ENCODE peak calls at places on chromosome 9, in ten cellular contexts. S is K562, Z is heart left ventricle, T is right cardiac atrium, A is GM23338, U is iPS DF 6.9, E is heart right ventricle, W is hepatocyte, C is neuronal stem cell, N is brain microvascular endothelial cell. Y is an unnamed sample.

GRCh38 chr9:131330814-131331600 is 41.5 kb downstream of the PLPP7 start:
- DNase-seq in S (peak; percentile 97), Z (no peak), T (peak; percentile 87), A (peak; percentile 85), U (peak; percentile 47), E (peak; percentile 60), W (no peak), C (peak; percentile 63), N (no peak), Y (no peak)

GRCh38 chr9:68974431-68974830 is 39.5 kb downstream of the PRKACG start:
- DNase-seq in S (no peak), Z (no peak), T (no peak), A (no peak), U (no peak), E (no peak), W (no peak), C (no peak), N (no peak), Y (no peak)

GRCh38 chr9:89686134-89686533 is 81.3 kb downstream of the GADD45G start:
- DNase-seq in S (no peak), Z (no peak), T (no peak), A (no peak), U (no peak), E (no peak), W (peak; percentile 54), C (no peak), N (no peak), Y (peak; percentile 74)

GRCh38 chr9:135356796-135357195 is 122.8 kb upstream of the PPP1R26 start:
- DNase-seq in S (no peak), Z (no peak), T (peak; percentile 48), A (no peak), U (no peak), E (no peak), W (no peak), C (no peak), N (no peak), Y (no peak)

GRCh38 chr9:83959061-83959460 is 21.0 kb downstream of the HNRNPK start:
- DNase-seq in S (no peak), Z (no peak), T (no peak), A (peak; percentile 34), U (no peak), E (no peak), W (peak; percentile 34), C (no peak), N (peak; percentile 44), Y (no peak)

GRCh38 chr9:126514037-126514821 is 99.5 kb upstream of the LMX1B start:
- DNase-seq in S (peak; percentile 98), Z (peak; percentile 73), T (peak; percentile 94), A (peak; percentile 87), U (no peak), E (peak; percentile 54), W (peak; percentile 78), C (peak; percentile 69), N (peak; percentile 11), Y (peak; percentile 74)

GRCh38 chr9:137336735-137337134 is 34.7 kb upstream of the NRARP start:
- DNase-seq in S (no peak), Z (no peak), T (no peak), A (no peak), U (no peak), E (no peak), W (no peak), C (no peak), N (no peak), Y (no peak)

GRCh38 chr9:34589656-34590375 is at the start of gene CNTFR:
- DNase-seq in S (peak; percentile 63), Z (no peak), T (peak; percentile 90), A (peak; percentile 79), U (no peak), E (no peak), W (peak; percentile 69), C (no peak), N (no peak), Y (peak; percentile 76)

GRCh38 chr9:37284631-37285030 is 137.9 kb upstream of the GRHPR start:
- DNase-seq in S (no peak), Z (no peak), T (no peak), A (no peak), U (no peak), E (no peak), W (no peak), C (no peak), N (no peak), Y (no peak)

GRCh38 chr9:69785757-69786156 is 25.9 kb upstream of the PTAR1 start:
- DNase-seq in S (no peak), Z (no peak), T (no peak), A (peak; percentile 67), U (no peak), E (no peak), W (peak; percentile 28), C (no peak), N (peak; percentile 16), Y (no peak)

GRCh38 chr9:5608298-5609254 is 20.3 kb upstream of the RIC1 start:
- DNase-seq in S (no peak), Z (no peak), T (no peak), A (no peak), U (no peak), E (no peak), W (no peak), C (no peak), N (no peak), Y (no peak)

GRCh38 chr9:3027260-3027659 is 183.4 kb upstream of the PUM3 start:
- DNase-seq in S (no peak), Z (no peak), T (no peak), A (no peak), U (no peak), E (no peak), W (no peak), C (no peak), N (no peak), Y (no peak)

GRCh38 chr9:135478858-135479468 is 619 bp upstream of the PPP1R26 start:
- DNase-seq in S (peak; percentile 50), Z (no peak), T (peak; percentile 78), A (peak; percentile 65), U (no peak), E (peak; percentile 27), W (peak; percentile 73), C (peak; percentile 30), N (no peak), Y (peak; percentile 69)

GRCh38 chr9:134620751-134621557 is 20.6 kb upstream of the COL5A1 start:
- DNase-seq in S (no peak), Z (no peak), T (peak; percentile 40), A (no peak), U (no peak), E (no peak), W (no peak), C (no peak), N (no peak), Y (no peak)

GRCh38 chr9:100308965-100309564 is 43.7 kb downstream of the TEX10 start:
- DNase-seq in S (no peak), Z (no peak), T (no peak), A (no peak), U (no peak), E (no peak), W (no peak), C (no peak), N (no peak), Y (no peak)

GRCh38 chr9:29556746-29557145 is 1983.5 kb upstream of the C9orf72 start:
- DNase-seq in S (no peak), Z (no peak), T (no peak), A (no peak), U (no peak), E (no peak), W (no peak), C (no peak), N (no peak), Y (no peak)

GRCh38 chr9:17656889-17657288 is 78.0 kb downstream of the SH3GL2 start:
- DNase-seq in S (no peak), Z (no peak), T (no peak), A (no peak), U (no peak), E (no peak), W (no peak), C (no peak), N (no peak), Y (no peak)

DNA sequence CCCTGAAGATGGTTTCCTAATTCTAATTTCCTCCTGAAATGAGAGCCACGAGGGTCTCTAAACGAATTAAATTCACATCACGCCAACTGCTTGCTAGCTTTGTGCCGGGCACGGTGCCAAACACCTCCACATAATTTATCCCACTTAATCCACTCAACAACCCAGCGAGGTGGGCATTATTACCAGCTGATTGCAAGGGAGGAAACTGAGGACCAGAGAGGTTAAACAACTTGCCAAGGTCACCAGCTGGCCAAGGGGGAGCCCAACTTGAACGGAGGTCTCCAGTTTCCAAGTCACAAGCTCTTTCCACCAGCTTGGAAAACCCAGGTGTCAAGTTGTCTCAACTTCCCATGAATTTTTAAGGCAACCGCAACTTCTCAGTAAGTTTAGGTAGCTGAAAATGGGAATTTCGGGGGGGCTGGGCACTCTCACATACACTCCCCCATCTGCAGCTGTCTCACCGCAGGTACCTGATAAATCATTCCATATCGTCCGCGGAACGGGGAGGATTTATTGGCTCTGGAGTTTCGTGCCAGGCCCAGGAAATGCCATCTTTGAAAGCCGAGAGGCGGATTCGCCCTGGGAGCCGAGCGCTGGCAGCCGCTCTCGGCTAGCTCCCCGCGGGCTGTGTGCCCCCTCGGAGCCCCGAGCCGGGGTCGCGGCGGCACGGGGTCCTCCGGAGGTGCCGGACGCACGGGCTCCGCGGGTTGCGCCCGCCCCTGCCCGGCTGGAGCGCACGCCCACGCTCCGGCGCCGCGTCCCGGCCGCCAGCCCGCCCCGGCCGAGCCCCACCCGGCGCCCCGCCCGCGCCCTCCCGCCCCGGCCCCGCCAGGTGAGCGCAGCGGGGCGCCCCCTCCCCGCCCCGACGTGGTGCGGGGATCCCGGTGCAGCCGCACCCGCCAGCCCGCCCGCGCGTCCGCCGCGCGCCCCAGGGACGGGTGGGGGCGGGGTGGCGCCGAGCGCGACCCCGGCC is 628 bp downstream of the PTPN3 start:
- DNase-seq in S (no peak), Z (no peak), T (no peak), A (peak; percentile 28), U (no peak), E (no peak), W (peak; percentile 66), C (no peak), N (no peak), Y (peak; percentile 25)
- H3K27me3 ChIP-seq in S (peaks cover 21% of the 10 kb centered on the region), Z (peaks cover 58% of the 10 kb centered on the region), T (no peaks in the 10 kb centered on the region), A (peaks cover 68% of the 10 kb centered on the region), U (peaks cover 30% of the 10 kb centered on the region), E (peaks cover 28% of the 10 kb centered on the region), W (peaks cover 59% of the 10 kb centered on the region), C (peaks cover 95% of the 10 kb centered on the region), N (no peaks in the 10 kb centered on the region), Y (no peaks in the 10 kb centered on the region)

GRCh38 chr9:123996731-123997421 is 14.7 kb upstream of the LHX2 start:
- DNase-seq in S (no peak), Z (no peak), T (no peak), A (peak; percentile 53), U (no peak), E (no peak), W (no peak), C (peak; percentile 15), N (no peak), Y (peak; percentile 50)
- H3K27me3 ChIP-seq in S (peaks cover 51% of the 10 kb centered on the region), Z (peaks cover 73% of the 10 kb centered on the region), T (no peaks in the 10 kb centered on the region), A (peaks cover 78% of the 10 kb centered on the region), U (peaks cover 66% of the 10 kb centered on the region), E (peaks cover 78% of the 10 kb centered on the region), W (peaks cover 76% of the 10 kb centered on the region), C (peaks cover 75% of the 10 kb centered on the region), N (peaks cover 70% of the 10 kb centered on the region), Y (no peaks in the 10 kb centered on the region)

GRCh38 chr9:123412171-123412820 is 56.3 kb downstream of the CRB2 start:
- DNase-seq in S (no peak), Z (no peak), T (no peak), A (no peak), U (no peak), E (no peak), W (no peak), C (no peak), N (no peak), Y (no peak)
- H3K27me3 ChIP-seq in S (no peaks in the 10 kb centered on the region), Z (no peaks in the 10 kb centered on the region), T (no peaks in the 10 kb centered on the region), A (no peaks in the 10 kb centered on the region), U (no peaks in the 10 kb centered on the region), E (no peaks in the 10 kb centered on the region), W (no peaks in the 10 kb centered on the region), C (no peaks in the 10 kb centered on the region), N (no peaks in the 10 kb centered on the region), Y (no peaks in the 10 kb centered on the region)

GRCh38 chr9:115036691-115037090 is 81.3 kb downstream of the TNC start:
- DNase-seq in S (no peak), Z (no peak), T (no peak), A (no peak), U (no peak), E (no peak), W (no peak), C (no peak), N (no peak), Y (no peak)
- H3K27me3 ChIP-seq in S (no peaks in the 10 kb centered on the region), Z (peaks cover 9% of the 10 kb centered on the region), T (no peaks in the 10 kb centered on the region), A (no peaks in the 10 kb centered on the region), U (no peaks in the 10 kb centered on the region), E (peaks cover 7% of the 10 kb centered on the region), W (no peaks in the 10 kb centered on the region), C (no peaks in the 10 kb centered on the region), N (no peaks in the 10 kb centered on the region), Y (no peaks in the 10 kb centered on the region)